ENCODE peak calls at places on chromosomes 13 and 19, in eight cellular contexts. C is A673; O is psoas muscle; R is putamen; X is osteocyte; K is stimulated activated CD8-positive, alpha-beta memory T cell treated with anti-CD3 and anti-CD28 coated beads, Interleukin-4, amount 100 ng/mL, for 4 hours; Y is NCI-H345; D is endothelial cell. A is an unnamed sample.

GRCh38 chr19:6719540-6719861 is 949 bp downstream of the C3 start:
- DNase-seq in O (no peak), C (no peak), K (no peak), D (no peak), Y (no peak), X (no peak), R (no peak), A (no peak)

GRCh38 chr19:46232938-46233621 is 3.5 kb downstream of the IGFL1 start:
- DNase-seq in Y (no peak), R (no peak), O (no peak), X (no peak), D (no peak), K (no peak), C (no peak), A (no peak)

GRCh38 chr13:112071011-112071901 is 4.3 kb downstream of the SOX1 start:
- DNase-seq in X (no peak), K (no peak), Y (peak), O (no peak), D (no peak), R (no peak), C (peak), A (no peak)

GRCh38 chr19:55255618-55256423 is 3.0 kb downstream of the PPP6R1 start:
- DNase-seq in X (no peak), K (no peak), O (peak), C (no peak), R (no peak), Y (no peak), D (no peak), A (no peak)

GRCh38 chr13:96294930-96295657 is 205.2 kb downstream of the HS6ST3 start:
- DNase-seq in O (no peak), Y (no peak), C (no peak), K (no peak), D (no peak), R (no peak), X (no peak), A (no peak)

GRCh38 chr19:48881741-48882657 is 9.8 kb downstream of the PPP1R15A start:
- DNase-seq in X (no peak), R (no peak), D (no peak), O (no peak), Y (no peak), K (no peak), C (no peak), A (no peak)

GRCh38 chr13:102374233-102374632 is 27.6 kb downstream of the FGF14 start:
- DNase-seq in R (no peak), D (no peak), O (no peak), K (no peak), C (no peak), Y (no peak), X (no peak), A (no peak)

GRCh38 chr19:49488863-49489537 is 1.6 kb downstream of the RPL13A start:
- DNase-seq in C (no peak), R (no peak), Y (no peak), D (no peak), X (no peak), O (no peak), K (no peak), A (no peak)

GRCh38 chr13:79295906-79296564 is 110.0 kb downstream of the RBM26 start:
- DNase-seq in O (no peak), K (no peak), X (no peak), C (no peak), D (no peak), Y (no peak), R (no peak), A (no peak)

GRCh38 chr13:69912576-69913074 is 195.0 kb upstream of the ATXN8OS start:
- DNase-seq in O (no peak), D (no peak), X (no peak), R (no peak), C (no peak), K (no peak), Y (peak), A (no peak)

GRCh38 chr13:78437781-78438180 is 165.6 kb downstream of the POU4F1 start:
- DNase-seq in C (no peak), K (no peak), R (no peak), O (no peak), Y (no peak), X (no peak), D (no peak), A (no peak)

GRCh38 chr19:6649189-6649588 is 20.8 kb downstream of the TNFSF14 start:
- DNase-seq in K (no peak), D (no peak), R (no peak), C (no peak), O (no peak), X (no peak), Y (no peak), A (no peak)

GRCh38 chr19:49570138-49570856 is 10.1 kb downstream of the NOSIP start:
- DNase-seq in O (no peak), D (peak), R (peak), C (peak), X (no peak), K (no peak), Y (peak), A (peak)

GRCh38 chr19:38664503-38665211 is 17.2 kb downstream of the ACTN4 start:
- DNase-seq in C (no peak), K (no peak), O (peak), Y (no peak), R (no peak), D (no peak), X (no peak), A (no peak)